ENCODE peak calls at places on chromosomes 1 and 21, in four cellular contexts. U is adrenal gland, D is stomach, Q is A549. A is an unnamed sample.

GRCh38 chr1:107198581-107198980 is 57.7 kb downstream of the NTNG1 start:
- DNase-seq in U (no peak), D (no peak), Q (no peak), A (no peak)

GRCh38 chr21:45264919-45265515 is 22.7 kb downstream of the POFUT2 start:
- DNase-seq in U (peak), D (peak), Q (no peak), A (no peak)

GRCh38 chr1:119298687-119299086 is 69.9 kb upstream of the HAO2 start:
- DNase-seq in U (no peak), D (no peak), Q (no peak), A (no peak)

GRCh38 chr1:110963666-110964399 is at the start of gene LRIF1:
- DNase-seq in U (peak), D (peak), Q (peak), A (peak)

GRCh38 chr1:42851420-42851819 is 5.0 kb downstream of the ZNF691 start:
- DNase-seq in U (no peak), D (no peak), Q (no peak), A (no peak)

GRCh38 chr1:86712088-86712860 is 7.9 kb downstream of the SH3GLB1 start:
- DNase-seq in U (no peak), D (no peak), Q (no peak), A (no peak)

GRCh38 chr1:2323575-2323974 is 67.8 kb downstream of the MORN1 start:
- DNase-seq in U (no peak), D (no peak), Q (no peak), A (no peak)

GRCh38 chr1:29050141-29050540 is 73.6 kb downstream of the TMEM200B start:
- DNase-seq in U (no peak), D (no peak), Q (no peak), A (no peak)

GRCh38 chr21:30058928-30059327 is 107.7 kb downstream of the CLDN17 start:
- DNase-seq in U (no peak), D (no peak), Q (no peak), A (no peak)

GRCh38 chr1:31509124-31510072 is 66.9 kb upstream of the TINAGL1 start:
- DNase-seq in U (no peak), D (no peak), Q (no peak), A (no peak)

GRCh38 chr1:234844479-234845031 is 234.6 kb upstream of the IRF2BP2 start:
- DNase-seq in U (no peak), D (no peak), Q (no peak), A (no peak)

GRCh38 chr1:54229281-54229891 is 29.4 kb downstream of the MRPL37 start:
- DNase-seq in U (peak), D (no peak), Q (no peak), A (no peak)

GRCh38 chr1:109611308-109611950 is 8.0 kb downstream of the GNAT2 start:
- DNase-seq in U (no peak), D (no peak), Q (no peak), A (no peak)

GRCh38 chr1:100952104-100952745 is 56.3 kb downstream of the SLC30A7 start:
- DNase-seq in U (no peak), D (no peak), Q (no peak), A (no peak)

GRCh38 chr1:66570196-66570595 is 36.2 kb downstream of the SGIP1 start:
- DNase-seq in U (no peak), D (no peak), Q (no peak), A (no peak)

GRCh38 chr21:36859744-36860501 is 106.5 kb downstream of the HLCS start:
- DNase-seq in U (peak), D (peak), Q (peak), A (peak)

GRCh38 chr1:44359234-44359937 is 4.3 kb upstream of the ERI3 start:
- DNase-seq in U (no peak), D (no peak), Q (no peak), A (peak)

GRCh38 chr1:208848854-208849253 is 604.7 kb upstream of the PLXNA2 start:
- DNase-seq in U (no peak), D (no peak), Q (no peak), A (no peak)

GRCh38 chr1:101025283-101025679 is 303 bp downstream of the DPH5 start:
- DNase-seq in U (peak), D (no peak), Q (no peak), A (no peak)

GRCh38 chr21:33396966-33397365 is 6.2 kb upstream of the IFNGR2 start:
- DNase-seq in U (no peak), D (no peak), Q (no peak), A (no peak)

GRCh38 chr1:159915571-159916239 is 9.6 kb downstream of the TAGLN2 start:
- DNase-seq in U (no peak), D (no peak), Q (no peak), A (no peak)
- TF ChIP-seq POLR2A in U (no peak), D (no peak), Q (no peak), A (no peak)

GRCh38 chr1:183570451-183570850 is 19.8 kb downstream of the NCF2 start:
- DNase-seq in U (no peak), D (no peak), Q (no peak), A (peak)

GRCh38 chr1:183569801-183570200 is 20.5 kb downstream of the NCF2 start:
- DNase-seq in U (no peak), D (no peak), Q (no peak), A (peak)

GRCh38 chr1:183575606-183576005 is 14.7 kb downstream of the NCF2 start:
- DNase-seq in U (no peak), D (no peak), Q (no peak), A (no peak)

GRCh38 chr1:183571678-183572268 is 18.5 kb downstream of the NCF2 start:
- DNase-seq in U (no peak), D (no peak), Q (no peak), A (no peak)

GRCh38 chr1:183572721-183573120 is 17.5 kb downstream of the NCF2 start:
- DNase-seq in U (no peak), D (no peak), Q (no peak), A (no peak)
- H3K4me3 ChIP-seq in U (no peak), D (no peak), Q (no peak), A (no peak)

GRCh38 chr1:84550826-84551225 is 23.4 kb downstream of the CTBS start:
- DNase-seq in U (no peak), D (no peak), Q (no peak), A (no peak)
- TF ChIP-seq CTCF in U (no peak), D (no peak), Q (no peak), A (no peak)

DNA sequence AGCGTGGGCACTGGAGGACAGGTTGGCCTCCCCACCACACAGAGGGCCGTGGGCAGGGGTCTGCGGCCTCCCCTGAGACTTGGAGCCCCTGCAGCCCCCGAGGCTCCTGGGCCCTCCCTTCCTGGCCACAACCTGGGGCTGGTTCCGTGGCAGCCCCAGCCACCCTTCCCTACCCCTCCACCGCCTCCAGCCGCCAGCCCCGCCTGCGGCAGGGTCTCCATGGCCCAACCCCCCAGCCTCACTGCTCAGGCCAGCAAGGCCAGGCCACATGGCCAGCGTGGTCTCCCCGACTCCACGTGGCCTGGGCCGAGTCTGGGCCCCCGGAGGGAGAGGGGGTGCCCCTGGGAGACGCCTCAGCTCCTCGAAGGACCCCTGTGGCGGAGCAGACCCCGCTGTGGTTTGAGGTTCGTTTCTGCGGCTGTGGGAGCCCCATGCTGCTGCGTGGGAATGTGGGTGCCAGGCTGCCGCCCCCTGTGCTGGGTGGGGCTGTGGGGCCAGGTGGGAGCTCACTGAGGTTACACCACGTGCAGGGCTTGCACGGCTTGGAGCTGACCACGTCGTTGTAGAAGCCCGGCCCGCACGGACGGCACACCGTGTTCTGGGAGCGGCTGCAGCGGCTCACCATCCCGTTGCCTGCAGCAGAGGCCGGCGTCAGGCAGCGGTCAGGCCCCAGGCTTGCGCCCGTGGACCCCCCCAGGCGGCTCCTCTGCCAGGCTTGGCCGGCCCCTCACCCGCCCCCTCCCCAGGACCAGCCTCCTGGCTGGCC is 617 bp downstream of the TNFRSF4 start:
- DNase-seq in U (no peak), D (peak), Q (no peak), A (no peak)
- TF ChIP-seq POLR2A in U (no peak), D (no peak), Q (no peak), A (no peak)